ENCODE peak calls at places on chromosomes 4 and X, in six cellular contexts. Y is NCI-H1417; B is CD8-positive, alpha-beta memory T cell; I is frontal cortex; A is hepatic stellate cell; S is lower lobe of right lung. O is an unnamed sample.

GRCh38 chr4:95506264-95506663 is 42.5 kb downstream of the UNC5C start:
- DNase-seq in I (no peak), B (no peak), Y (no peak), A (no peak), S (no peak), O (no peak)

GRCh38 chr4:3043272-3044020 is 30.9 kb downstream of the HTT-AS start:
- DNase-seq in S (no peak), Y (no peak), I (no peak), A (no peak), B (no peak), O (peak)

GRCh38 chr4:1402516-1403101 is 3.6 kb downstream of the NKX1-1 start:
- DNase-seq in B (no peak), Y (no peak), A (no peak), I (peak), S (peak), O (no peak)

GRCh38 chr4:3179126-3179706 is 69.7 kb upstream of the MSANTD1 start:
- DNase-seq in S (no peak), I (no peak), B (no peak), A (no peak), Y (no peak), O (no peak)

GRCh38 chr4:8215001-8215427 is 15.9 kb downstream of the SH3TC1 start:
- DNase-seq in S (no peak), Y (peak), B (no peak), I (no peak), A (peak), O (no peak)

GRCh38 chr4:71713611-71714203 is 70.2 kb downstream of the GC start:
- DNase-seq in S (no peak), Y (peak), A (no peak), B (no peak), I (no peak), O (no peak)

GRCh38 chrX:132263127-132263526 is 43.9 kb upstream of the RAP2C start:
- DNase-seq in A (no peak), Y (no peak), I (no peak), S (no peak), B (no peak), O (no peak)

GRCh38 chr4:56698329-56698728 is 17.2 kb upstream of the HOPX start:
- DNase-seq in A (peak), Y (no peak), I (no peak), S (peak), B (no peak), O (no peak)

GRCh38 chr4:175330652-175331051 is 412.5 kb downstream of the ADAM29 start:
- DNase-seq in I (no peak), Y (no peak), A (peak), B (no peak), S (no peak), O (no peak)

GRCh38 chr4:17546678-17547077 is 30.3 kb upstream of the LAP3 start:
- DNase-seq in I (no peak), Y (no peak), A (no peak), S (no peak), B (no peak), O (no peak)

GRCh38 chr4:116070283-116070682 is 956.9 kb upstream of the NDST4 start:
- DNase-seq in B (no peak), Y (no peak), A (no peak), S (no peak), I (no peak), O (no peak)

GRCh38 chr4:78612398-78613005 is 60.9 kb downstream of the ANXA3 start:
- DNase-seq in Y (peak), A (peak), B (no peak), S (no peak), I (peak), O (no peak)

GRCh38 chr4:20284990-20285389 is 33.3 kb downstream of the SLIT2 start:
- DNase-seq in A (no peak), S (no peak), Y (no peak), B (no peak), I (no peak), O (no peak)

GRCh38 chr4:3174371-3175338 is 74.3 kb upstream of the MSANTD1 start:
- DNase-seq in Y (peak), S (no peak), A (no peak), B (no peak), I (no peak), O (no peak)

GRCh38 chr4:42391981-42392380 is 5.3 kb upstream of the SHISA3 start:
- DNase-seq in Y (peak), B (no peak), S (no peak), I (no peak), A (no peak), O (no peak)

GRCh38 chrX:129958814-129959492 is 23.5 kb upstream of the BCORL1 start:
- DNase-seq in S (no peak), B (no peak), Y (no peak), A (no peak), I (no peak), O (no peak)

GRCh38 chr4:168694669-168695068 is 197.8 kb downstream of the PALLD start:
- DNase-seq in Y (peak), B (no peak), S (no peak), A (no peak), I (no peak), O (no peak)

GRCh38 chr4:175092114-175092513 is 174.0 kb downstream of the ADAM29 start:
- DNase-seq in A (no peak), Y (no peak), S (no peak), I (no peak), B (peak), O (no peak)

GRCh38 chr4:40718571-40718970 is 31.2 kb upstream of the NSUN7 start:
- DNase-seq in B (no peak), Y (peak), I (no peak), S (no peak), A (no peak), O (no peak)

GRCh38 chrX:24760601-24761000 is 66.9 kb downstream of the POLA1 start:
- DNase-seq in A (no peak), B (no peak), Y (no peak), S (no peak), I (no peak), O (no peak)

GRCh38 chr4:128379860-128380259 is 92.2 kb upstream of the PGRMC2 start:
- DNase-seq in Y (peak), I (no peak), B (no peak), S (peak), A (peak), O (no peak)

GRCh38 chrX:13092455-13092941 is 48.1 kb upstream of the FAM9C start:
- DNase-seq in S (peak), Y (no peak), B (peak), I (no peak), A (no peak), O (peak)

GRCh38 chrX:45623266-45623665 is 422.6 kb upstream of the DIPK2B start:
- DNase-seq in I (no peak), A (peak), B (no peak), S (no peak), Y (no peak), O (no peak)

GRCh38 chrX:116204947-116205346 is 34.4 kb downstream of the AGTR2 start:
- DNase-seq in Y (peak), S (no peak), I (no peak), A (no peak), B (no peak), O (no peak)

GRCh38 chrX:111892375-111892774 is 16.4 kb downstream of the TRPC5OS start:
- DNase-seq in S (no peak), A (no peak), Y (no peak), B (no peak), I (no peak), O (no peak)

GRCh38 chr4:52100062-52100461 is 49.0 kb downstream of the SPATA18 start:
- DNase-seq in I (no peak), Y (no peak), B (no peak), A (no peak), S (no peak), O (no peak)

GRCh38 chr4:119721878-119722277 is 93.3 kb upstream of the PDE5A start:
- DNase-seq in S (no peak), Y (no peak), B (no peak), A (no peak), I (no peak), O (no peak)

GRCh38 chrX:109839694-109840358 is 106.8 kb upstream of the ACSL4 start:
- DNase-seq in S (no peak), B (no peak), Y (no peak), I (no peak), A (no peak), O (no peak)

GRCh38 chrX:8345473-8345872 is 119.2 kb upstream of the VCX3B start:
- DNase-seq in S (no peak), Y (no peak), B (no peak), A (no peak), I (no peak), O (no peak)

GRCh38 chr4:17698116-17698515 is 83.3 kb downstream of the FAM184B start:
- DNase-seq in I (no peak), Y (no peak), A (no peak), B (no peak), S (no peak), O (no peak)

GRCh38 chr4:14513471-14513870 is 488.8 kb upstream of the CPEB2 start:
- DNase-seq in I (no peak), B (no peak), S (no peak), A (no peak), Y (no peak), O (no peak)

GRCh38 chr4:1367230-1367935 is 20.4 kb downstream of the UVSSA start:
- DNase-seq in I (no peak), A (no peak), Y (no peak), B (no peak), S (peak), O (peak)

GRCh38 chr4:83328486-83328885 is 6.2 kb downstream of the HPSE start:
- DNase-seq in S (no peak), I (no peak), Y (no peak), A (no peak), B (no peak), O (no peak)

GRCh38 chr4:163343604-163344146 is at the start of gene NPY5R:
- DNase-seq in I (no peak), Y (no peak), S (no peak), B (no peak), A (no peak), O (no peak)

GRCh38 chrX:147838465-147839131 is 73.1 kb upstream of the FMR1 start:
- DNase-seq in I (no peak), B (no peak), A (no peak), Y (peak), S (no peak), O (no peak)